ENCODE peak calls at places on chromosomes 6 and 20, in five cellular contexts. Z is esophagus squamous epithelium, K is transverse colon, E is ovary, U is IMR-90. B is an unnamed sample. For H3K9me3, the result is how much of the 10 kb centered on the place peaks cover.

GRCh38 chr6:56297022-56297995 is 49.9 kb upstream of the COL21A1 start:
- DNase-seq in U (no peak), K (no peak), E (no peak), Z (no peak), B (no peak)

GRCh38 chr6:170282512-170283158 is 8.2 kb downstream of the DLL1 start:
- DNase-seq in E (no peak), U (no peak), Z (no peak), K (no peak), B (no peak)

GRCh38 chr6:13384966-13385365 is 56.6 kb upstream of the TBC1D7 start:
- DNase-seq in K (no peak), U (no peak), Z (no peak), E (no peak), B (no peak)

GRCh38 chr6:129500958-129501381 is 209.0 kb downstream of the ARHGAP18 start:
- DNase-seq in U (peak), E (no peak), K (no peak), Z (no peak), B (no peak)

GRCh38 chr6:52788478-52788877 is 15.1 kb downstream of the GSTA1 start:
- DNase-seq in U (peak), Z (no peak), E (no peak), K (no peak), B (no peak)

GRCh38 chr6:18720075-18720474 is 332.9 kb downstream of the RNF144B start:
- DNase-seq in E (no peak), Z (no peak), U (no peak), K (no peak), B (no peak)

GRCh38 chr6:121810346-121811032 is 375.0 kb downstream of the GJA1 start:
- DNase-seq in E (no peak), U (no peak), Z (no peak), K (no peak), B (no peak)

GRCh38 chr6:26300828-26301227 is 64.2 kb upstream of the BTN3A2 start:
- DNase-seq in E (no peak), Z (no peak), U (no peak), K (no peak), B (no peak)

GRCh38 chr6:99030915-99031314 is 83.2 kb upstream of the FBXL4 start:
- DNase-seq in K (no peak), U (no peak), E (no peak), Z (no peak), B (no peak)

GRCh38 chr6:79872303-79872702 is 75.0 kb downstream of the ELOVL4 start:
- DNase-seq in E (no peak), K (no peak), Z (no peak), U (no peak), B (no peak)

GRCh38 chr6:162849269-162849668 is 121.5 kb downstream of the PACRG start:
- DNase-seq in Z (no peak), E (no peak), U (no peak), K (no peak), B (no peak)

GRCh38 chr20:36098364-36098763 is 56.2 kb upstream of the EPB41L1 start:
- DNase-seq in E (no peak), U (peak), Z (no peak), K (peak), B (no peak)

GRCh38 chr20:63740501-63741353 is 1.2 kb downstream of the SLC2A4RG start:
- DNase-seq in Z (no peak), E (peak), U (peak), K (peak), B (peak)

GRCh38 chr6:33410050-33410710 is 634 bp upstream of the PHF1 start:
- DNase-seq in K (peak), E (peak), U (peak), Z (peak), B (peak)
- TF ChIP-seq POLR2A in K (peak), E (peak), U (peak), Z (peak), B (peak)

GRCh38 chr20:38551056-38551626 is 29.9 kb upstream of the ADIG start:
- DNase-seq in K (no peak), Z (no peak), E (no peak), U (no peak), B (no peak)

GRCh38 chr20:38550274-38550673 is 30.7 kb upstream of the ADIG start:
- DNase-seq in U (no peak), E (no peak), Z (no peak), K (no peak), B (no peak)

GRCh38 chr20:38557174-38557573 is 23.8 kb upstream of the ADIG start:
- DNase-seq in K (no peak), U (no peak), E (no peak), Z (no peak), B (no peak)

GRCh38 chr20:38555395-38555794 is 25.6 kb upstream of the ADIG start:
- DNase-seq in E (no peak), Z (no peak), U (no peak), K (no peak), B (no peak)

GRCh38 chr20:38554986-38555385 is 26.0 kb upstream of the ADIG start:
- DNase-seq in E (no peak), Z (no peak), U (no peak), K (no peak), B (no peak)
- H3K9me3 ChIP-seq in E (under half), Z (under half), U (under half), K (under half), B (under half)

GRCh38 chr20:44613575-44613974 is 31.2 kb downstream of the PKIG start:
- DNase-seq in U (no peak), Z (no peak), E (no peak), K (no peak), B (no peak)

GRCh38 chr20:44606725-44607441 is 24.5 kb downstream of the PKIG start:
- DNase-seq in K (no peak), E (no peak), Z (no peak), U (no peak), B (no peak)

GRCh38 chr20:44609511-44610312 is 27.3 kb downstream of the PKIG start:
- DNase-seq in E (peak), Z (no peak), U (peak), K (peak), B (peak)

GRCh38 chr20:44609006-44609510 is 26.7 kb downstream of the PKIG start:
- DNase-seq in E (no peak), U (no peak), K (no peak), Z (no peak), B (no peak)

GRCh38 chr20:44610313-44610965 is 28.1 kb downstream of the PKIG start:
- DNase-seq in Z (no peak), E (no peak), U (no peak), K (no peak), B (no peak)
- H3K27ac ChIP-seq in Z (peak), E (peak), U (no peak), K (peak), B (peak)

GRCh38 chr6:22025468-22026159 is 271.2 kb downstream of the PRL start:
- DNase-seq in U (peak), E (peak), Z (no peak), K (no peak), B (no peak)
- TF ChIP-seq POLR2A in U (no peak), E (no peak), Z (no peak), K (no peak), B (no peak)

GRCh38 chr6:22748681-22749080 is 179.3 kb downstream of the HDGFL1 start:
- DNase-seq in E (no peak), Z (no peak), K (no peak), U (no peak), B (no peak)
- H3K9me3 ChIP-seq in E (under half), Z (under half), K (under half), U (under half), B (under half)

DNA sequence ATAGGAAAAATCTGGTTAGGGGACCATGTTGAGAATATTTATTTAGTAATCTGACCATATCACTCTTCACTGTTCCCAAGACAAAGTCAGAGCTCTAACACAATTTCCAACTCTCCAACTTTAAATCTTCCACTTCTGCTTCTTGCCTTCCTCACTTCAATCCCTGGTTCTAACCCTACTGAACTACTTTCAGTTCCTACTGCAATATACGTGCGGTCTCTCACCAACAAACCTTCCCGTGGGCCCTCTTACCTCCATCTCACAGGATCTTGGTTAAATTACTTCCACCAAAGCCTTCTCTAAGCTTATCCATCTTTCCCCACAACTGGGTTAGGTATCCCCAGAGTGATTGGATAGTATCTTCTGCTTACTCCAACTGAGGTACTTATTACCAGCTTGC is 8.0 kb downstream of the EIF2S2 start:
- DNase-seq in U (no peak), Z (no peak), E (no peak), K (no peak), B (no peak)
- H3K27ac ChIP-seq in U (no peak), Z (no peak), E (no peak), K (no peak), B (no peak)

GRCh38 chr6:155314773-155315515 is 660 bp upstream of the TFB1M start:
- DNase-seq in E (peak), K (peak), Z (no peak), U (peak), B (no peak)
- TF ChIP-seq POLR2A in E (no peak), K (no peak), Z (no peak), U (peak), B (no peak)

B was measured in upper lobe of left lung.